ENCODE peak calls at places on chromosome 12, in nine cellular contexts. M is trophoblast cell, P is IMR-90, R is adipocyte, S is fibroblast of lung, Q is left ventricle myocardium inferior, Y is ovary, B is small intestine, X is kidney. H is an unnamed sample. For H3K4me1, the result is how much of the 10 kb centered on the place peaks cover.

GRCh38 chr12:24754690-24755638 is 193.9 kb downstream of the BCAT1 start:
- DNase-seq in B (no peak), X (no peak), M (peak), S (peak), Y (no peak), R (peak), Q (no peak), P (peak), H (no peak)

GRCh38 chr12:86914716-86915115 is 658.5 kb upstream of the MGAT4C start:
- DNase-seq in P (peak), S (peak), M (peak), Y (no peak), X (no peak), R (peak), Q (no peak), B (peak), H (no peak)

GRCh38 chr12:105228494-105228893 is 7.5 kb downstream of the APPL2 start:
- DNase-seq in Y (no peak), Q (no peak), X (no peak), P (peak), B (no peak), S (peak), R (peak), M (peak), H (no peak)

GRCh38 chr12:21694660-21695059 is 37.0 kb upstream of the LDHB start:
- DNase-seq in M (no peak), B (no peak), Q (no peak), S (no peak), P (no peak), Y (no peak), X (no peak), R (no peak), H (no peak)

GRCh38 chr12:122942609-122943008 is 23.7 kb downstream of the ABCB9 start:
- DNase-seq in X (no peak), P (peak), M (no peak), Y (no peak), B (peak), Q (no peak), S (peak), R (no peak), H (no peak)

GRCh38 chr12:131209082-131210070 is 255.7 kb downstream of the ADGRD1 start:
- DNase-seq in S (no peak), Y (no peak), P (no peak), M (no peak), Q (no peak), B (no peak), X (peak), R (no peak), H (no peak)

GRCh38 chr12:116662612-116663144 is 75.2 kb downstream of the SPRING1 start:
- DNase-seq in R (no peak), P (peak), B (peak), M (peak), S (peak), X (peak), Q (no peak), Y (peak), H (no peak)

GRCh38 chr12:95473440-95473946 is 459 bp upstream of the METAP2 start:
- DNase-seq in S (peak), B (peak), Y (no peak), X (no peak), M (peak), Q (no peak), R (peak), P (peak), H (no peak)

GRCh38 chr12:105970885-105971284 is 167.9 kb downstream of the NUAK1 start:
- DNase-seq in Y (no peak), Q (no peak), M (no peak), X (no peak), R (no peak), P (no peak), B (no peak), S (no peak), H (no peak)

GRCh38 chr12:67989184-67989965 is at the start of gene IFNG-AS1:
- DNase-seq in R (no peak), P (no peak), B (no peak), Y (no peak), Q (no peak), S (no peak), X (no peak), M (no peak), H (no peak)

GRCh38 chr12:106646472-106646871 is 63.7 kb downstream of the RFX4 start:
- DNase-seq in M (no peak), B (no peak), Y (no peak), S (no peak), P (no peak), Q (no peak), R (no peak), X (no peak), H (no peak)

GRCh38 chr12:3313655-3314305 is 177.2 kb upstream of the PRMT8 start:
- DNase-seq in P (peak), B (peak), Q (no peak), X (peak), R (peak), Y (no peak), S (no peak), M (no peak), H (no peak)

GRCh38 chr12:99271071-99271470 is 376.5 kb upstream of the GARIN6 start:
- DNase-seq in Y (no peak), Q (no peak), P (no peak), B (no peak), R (no peak), M (no peak), X (no peak), S (no peak), H (no peak)

GRCh38 chr12:106747973-106748436 is 26.5 kb upstream of the RIC8B start:
- DNase-seq in R (no peak), Q (no peak), M (no peak), B (no peak), S (no peak), X (no peak), Y (no peak), P (no peak), H (no peak)

GRCh38 chr12:56104815-56105476 is 587 bp downstream of the PA2G4 start:
- DNase-seq in M (peak), Y (no peak), Q (no peak), P (no peak), R (peak), X (peak), S (no peak), B (peak), H (peak)

GRCh38 chr12:67358686-67359374 is 89.7 kb downstream of the CAND1 start:
- DNase-seq in X (no peak), M (no peak), Q (no peak), R (peak), B (no peak), S (peak), Y (no peak), P (peak), H (no peak)

GRCh38 chr12:10718279-10718821 is 4.8 kb downstream of the YBX3 start:
- DNase-seq in S (peak), P (peak), M (peak), R (peak), X (no peak), Y (no peak), Q (no peak), B (no peak), H (no peak)

GRCh38 chr12:127893875-127894635 is 372.9 kb upstream of the TMEM132C start:
- DNase-seq in Q (no peak), P (no peak), R (no peak), Y (no peak), S (no peak), M (no peak), B (no peak), X (no peak), H (no peak)

GRCh38 chr12:94879542-94879941 is 124.0 kb downstream of the NDUFA12 start:
- DNase-seq in M (peak), Y (no peak), B (no peak), Q (no peak), R (peak), S (peak), P (peak), X (no peak), H (no peak)

GRCh38 chr12:91401190-91401589 is 218.6 kb upstream of the DCN start:
- DNase-seq in R (no peak), Q (no peak), M (no peak), Y (no peak), B (peak), X (no peak), P (no peak), S (no peak), H (no peak)
- H3K4me1 ChIP-seq in R (under half), Q (under half), M (under half), Y (under half), B (under half), X (under half), P (under half), S (under half), H (under half)

DNA sequence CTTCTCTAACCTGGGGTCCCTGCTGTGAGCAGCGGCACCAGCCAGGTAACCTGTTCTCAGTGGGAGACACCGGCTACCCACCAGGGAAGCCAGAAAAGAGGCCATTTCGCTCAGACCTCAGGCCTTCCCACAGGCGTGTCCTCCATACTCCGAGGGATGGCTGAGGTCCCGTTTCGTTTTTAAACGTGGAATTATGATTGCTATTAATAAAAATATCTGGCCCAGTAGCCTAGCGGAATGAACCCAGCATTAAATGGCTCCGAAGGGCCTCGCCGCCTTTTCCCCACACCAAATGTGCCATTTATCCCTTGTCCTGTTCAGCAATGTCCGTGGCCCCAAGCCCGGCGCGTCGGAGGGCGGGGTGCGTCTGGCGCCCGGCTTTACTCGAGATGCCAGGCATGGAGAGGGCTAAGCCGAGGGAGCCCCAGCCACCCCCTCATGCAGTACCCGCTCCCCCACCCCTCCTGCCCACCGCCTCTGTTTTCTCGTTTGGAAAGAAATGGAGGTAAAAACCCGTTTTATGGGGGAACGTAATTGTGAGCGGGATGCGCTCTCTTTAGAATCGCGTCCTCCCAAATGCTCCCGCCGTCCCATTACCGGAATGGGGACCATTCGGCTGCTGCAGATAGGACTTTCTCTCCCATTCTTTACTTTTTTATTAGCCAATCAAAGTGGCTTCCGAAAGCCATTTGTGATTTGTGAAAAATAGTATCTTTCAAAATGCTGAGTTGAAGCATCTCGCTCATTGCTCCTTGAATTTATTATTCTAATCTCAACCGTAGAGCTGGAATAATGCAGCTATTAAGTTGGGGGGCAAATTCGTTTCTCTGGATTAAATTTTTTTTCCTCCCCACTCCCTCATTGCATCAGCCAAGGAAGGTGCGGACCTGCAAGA is 5.8 kb downstream of the HOXC8 start:
- DNase-seq in P (no peak), X (peak), Q (no peak), M (no peak), Y (peak), S (no peak), R (no peak), B (no peak), H (peak)
- H3K4me1 ChIP-seq in P (under half), X (under half), Q (under half), M (under half), Y (under half), S (under half), R (under half), B (under half), H (under half)

GRCh38 chr12:108727868-108728735 is 3.2 kb downstream of the CORO1C start:
- DNase-seq in X (no peak), S (no peak), M (no peak), B (no peak), Q (no peak), Y (no peak), R (no peak), P (no peak), H (no peak)
- H3K4me1 ChIP-seq in X (under half), S (under half), M (under half), B (under half), Q (half or more), Y (under half), R (half or more), P (under half), H (under half)

GRCh38 chr12:121797937-121798801 is 4.7 kb upstream of the RHOF start:
- DNase-seq in B (peak), P (peak), X (peak), M (peak), R (peak), S (peak), Q (peak), Y (peak), H (peak)
- H3K4me1 ChIP-seq in B (under half), P (under half), X (under half), M (under half), R (half or more), S (under half), Q (half or more), Y (under half), H (under half)

H was measured in aorta.